ENCODE peak calls at places on chromosome 21, in eight cellular contexts. O is left lung; S is CD8-positive, alpha-beta T cell; W is H1; L is A549; B is ovary; E is upper lobe of left lung; Z is left ventricle myocardium inferior. C is an unnamed sample.
A peak's percentile ranks its signal among the peaks of the same experiment; 100 is the strongest.

GRCh38 chr21:44732956-44733355 is 21.6 kb upstream of the TSPEAR start:
- DNase-seq in O (no peak), Z (no peak), W (peak; percentile 39), B (no peak), S (no peak), E (no peak), L (no peak), C (no peak)

GRCh38 chr21:41555053-41555452 is 47.1 kb upstream of the TMPRSS2 start:
- DNase-seq in S (no peak), Z (no peak), E (no peak), O (no peak), L (no peak), W (no peak), B (no peak), C (no peak)

GRCh38 chr21:23101111-23101510 is 2102.9 kb downstream of the NCAM2 start:
- DNase-seq in Z (no peak), W (no peak), E (no peak), S (no peak), B (no peak), L (no peak), O (no peak), C (no peak)

GRCh38 chr21:32352556-32352955 is 40.3 kb downstream of the URB1 start:
- DNase-seq in W (no peak), Z (no peak), B (no peak), S (no peak), O (no peak), L (no peak), E (no peak), C (no peak)

GRCh38 chr21:42525228-42525604 is 11.6 kb downstream of the SLC37A1 start:
- DNase-seq in W (peak; percentile 58), E (no peak), Z (no peak), B (peak; percentile 65), O (peak; percentile 36), S (no peak), L (no peak), C (no peak)

GRCh38 chr21:14589855-14590563 is 43.9 kb upstream of the SAMSN1 start:
- DNase-seq in W (no peak), S (no peak), L (no peak), Z (no peak), E (no peak), O (no peak), B (no peak), C (no peak)

GRCh38 chr21:46157987-46158451 is 2.6 kb upstream of the FTCD start:
- DNase-seq in E (peak; percentile 17), Z (no peak), S (no peak), L (no peak), O (peak; percentile 29), B (peak; percentile 7), W (no peak), C (no peak)

GRCh38 chr21:44516828-44517174 is 23.2 kb downstream of the KRTAP10-1 start:
- DNase-seq in W (no peak), B (no peak), S (no peak), Z (no peak), O (no peak), L (no peak), E (no peak), C (no peak)

GRCh38 chr21:44866780-44867179 is 6.7 kb downstream of the PTTG1IP start:
- DNase-seq in Z (no peak), E (no peak), W (no peak), L (no peak), B (no peak), S (no peak), O (no peak), C (no peak)

GRCh38 chr21:44868707-44869106 is 4.8 kb downstream of the PTTG1IP start:
- DNase-seq in L (no peak), E (no peak), B (no peak), Z (no peak), S (no peak), O (peak; percentile 18), W (no peak), C (no peak)

GRCh38 chr21:46083271-46084040 is 14.5 kb upstream of the COL6A2 start:
- DNase-seq in S (no peak), L (no peak), B (peak; percentile 61), W (no peak), O (peak; percentile 30), Z (no peak), E (no peak), C (no peak)

GRCh38 chr21:42835211-42835610 is 44.1 kb downstream of the WDR4 start:
- DNase-seq in B (no peak), S (no peak), L (no peak), Z (no peak), E (no peak), W (no peak), O (no peak), C (no peak)

GRCh38 chr21:41771625-41771945 is 4.7 kb upstream of the RIPK4 start:
- DNase-seq in S (no peak), W (no peak), B (no peak), O (no peak), Z (no peak), E (no peak), L (no peak), C (no peak)

GRCh38 chr21:31234936-31235335 is 109.1 kb downstream of the TIAM1 start:
- DNase-seq in E (no peak), O (no peak), Z (no peak), L (no peak), W (no peak), S (no peak), B (no peak), C (no peak)

GRCh38 chr21:46171996-46172862 is 12.0 kb downstream of the SPATC1L start:
- DNase-seq in E (no peak), Z (no peak), S (no peak), W (peak; percentile 42), O (no peak), B (peak; percentile 14), L (no peak), C (no peak)

GRCh38 chr21:42924433-42924751 is 1.0 kb downstream of the ERVH48-1 start:
- DNase-seq in L (no peak), W (no peak), Z (no peak), B (no peak), E (no peak), S (no peak), O (no peak), C (no peak)

DNA sequence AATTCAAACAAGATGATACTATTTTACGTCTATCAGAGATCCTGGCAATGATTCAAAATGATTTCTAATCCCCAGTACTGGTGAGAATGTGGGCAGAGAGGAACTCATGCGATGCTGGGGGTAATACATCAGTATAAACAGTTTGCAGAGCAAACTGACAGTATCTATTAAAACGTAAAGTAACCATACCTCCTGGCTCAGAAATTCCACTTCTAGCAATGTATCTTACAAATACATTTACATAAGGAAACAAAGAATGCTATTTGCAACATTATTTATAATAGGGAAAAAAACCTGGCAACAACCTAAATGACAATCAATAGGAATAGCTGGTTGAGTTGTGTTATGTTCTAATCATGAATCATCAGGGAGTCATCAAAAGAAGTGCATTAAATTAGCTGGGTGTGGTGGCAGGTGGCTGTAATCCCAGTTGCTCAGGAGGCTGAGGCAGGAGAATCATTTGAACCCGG is 15.9 kb downstream of the RCAN1 start:
- DNase-seq in Z (no peak), S (no peak), L (no peak), W (no peak), E (no peak), O (no peak), B (no peak), C (no peak)
- TF ChIP-seq CTCF in Z (no peak), S (no peak), L (no peak), W (no peak), E (no peak), O (no peak), B (no peak), C (no peak)

GRCh38 chr21:26199471-26199870 is 28.9 kb upstream of the APP start:
- DNase-seq in L (no peak), O (no peak), S (no peak), W (no peak), B (no peak), Z (no peak), E (no peak), C (no peak)

GRCh38 chr21:26194326-26194725 is 23.8 kb upstream of the APP start:
- DNase-seq in W (no peak), Z (no peak), O (no peak), E (no peak), B (no peak), L (no peak), S (no peak), C (no peak)

GRCh38 chr21:26191609-26192008 is 21.0 kb upstream of the APP start:
- DNase-seq in E (no peak), Z (no peak), S (no peak), B (no peak), L (no peak), O (no peak), W (no peak), C (no peak)

DNA sequence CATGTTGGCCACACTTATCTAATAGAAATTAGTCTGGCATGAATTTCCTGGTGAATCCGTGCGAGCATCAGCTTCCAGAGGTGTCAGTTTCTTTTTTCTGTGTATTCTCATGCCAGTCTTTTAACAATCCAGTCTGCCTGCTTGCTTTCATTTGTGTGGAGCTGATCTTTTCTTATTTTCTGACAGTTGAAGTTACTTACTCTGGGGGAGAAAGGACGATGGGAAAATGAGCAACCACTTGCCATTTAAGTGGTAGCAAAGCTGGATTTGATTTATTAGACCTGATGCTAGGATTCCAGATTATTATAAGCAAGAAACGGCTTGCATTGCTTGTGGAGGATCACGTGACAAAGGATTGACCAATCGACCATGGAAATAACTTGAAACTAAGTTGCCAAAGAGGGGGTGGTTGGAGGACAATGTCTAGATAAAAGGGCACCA is 24.3 kb upstream of the APP start:
- DNase-seq in B (no peak), L (no peak), W (no peak), E (no peak), O (no peak), Z (no peak), S (no peak), C (no peak)
- H3K4me3 ChIP-seq in B (no peak overlapping the region), L (no peak overlapping the region), W (no peak overlapping the region), E (no peak overlapping the region), O (no peak overlapping the region), Z (no peak overlapping the region), S (no peak overlapping the region), C (no peak overlapping the region)

GRCh38 chr21:36825683-36826082 is 126.8 kb downstream of the SIM2 start:
- DNase-seq in E (no peak), Z (no peak), B (no peak), O (no peak), L (no peak), S (no peak), W (no peak), C (no peak)

GRCh38 chr21:36820176-36821031 is 121.5 kb downstream of the SIM2 start:
- DNase-seq in E (no peak), Z (no peak), W (peak; percentile 81), S (no peak), O (no peak), L (no peak), B (no peak), C (no peak)

GRCh38 chr21:36816556-36817130 is 117.7 kb downstream of the SIM2 start:
- DNase-seq in Z (no peak), E (no peak), S (no peak), O (no peak), B (no peak), W (no peak), L (no peak), C (no peak)

GRCh38 chr21:36818051-36818450 is 119.1 kb downstream of the SIM2 start:
- DNase-seq in L (no peak), S (no peak), W (no peak), E (no peak), B (no peak), O (no peak), Z (no peak), C (no peak)

GRCh38 chr21:36821032-36821299 is 122.1 kb downstream of the SIM2 start:
- DNase-seq in B (no peak), W (no peak), E (no peak), L (no peak), O (no peak), Z (no peak), S (no peak), C (no peak)
- H3K27ac ChIP-seq in B (no peak overlapping the region), W (no peak overlapping the region), E (no peak overlapping the region), L (no peak overlapping the region), O (no peak overlapping the region), Z (no peak overlapping the region), S (no peak overlapping the region), C (no peak overlapping the region)

GRCh38 chr21:39388811-39389155 is 39.9 kb upstream of the HMGN1 start:
- DNase-seq in S (no peak), B (no peak), L (no peak), E (no peak), O (no peak), W (no peak), Z (no peak), C (no peak)
- TF ChIP-seq CTCF in S (no peak), B (no peak), L (no peak), E (no peak), O (peak; percentile 18), W (no peak), Z (no peak), C (no peak)